ENCODE peak calls at places on chromosomes 6 and 20, in six cellular contexts. A is cardiac muscle cell, E is kidney, O is heart left ventricle, Q is brain microvascular endothelial cell, M is BE2C. V is an unnamed sample.

GRCh38 chr6:151807513-151808330 is at the start of gene ESR1:
- DNase-seq in A (peak; percentile 55), E (peak; percentile 74), O (no peak), Q (peak; percentile 15), M (no peak), V (peak; percentile 76)

GRCh38 chr6:78611097-78611625 is 256.2 kb upstream of the IRAK1BP1 start:
- DNase-seq in A (peak; percentile 27), E (no peak), O (no peak), Q (no peak), M (no peak), V (no peak)

GRCh38 chr6:85449818-85450577 is at the start of gene NT5E:
- DNase-seq in A (peak; percentile 76), E (peak; percentile 91), O (peak; percentile 82), Q (peak; percentile 63), M (peak; percentile 84), V (peak; percentile 75)

GRCh38 chr6:30227763-30228487 is 14.7 kb upstream of the TRIM26 start:
- DNase-seq in A (no peak), E (no peak), O (no peak), Q (no peak), M (no peak), V (no peak)

GRCh38 chr6:79040083-79040482 is 38.0 kb downstream of the PHIP start:
- DNase-seq in A (no peak), E (no peak), O (no peak), Q (peak; percentile 73), M (no peak), V (peak; percentile 51)

GRCh38 chr6:15430947-15431405 is 185.1 kb downstream of the JARID2 start:
- DNase-seq in A (no peak), E (no peak), O (no peak), Q (no peak), M (no peak), V (no peak)

GRCh38 chr20:24160563-24161355 is 172.2 kb upstream of the GGTLC1 start:
- DNase-seq in A (peak; percentile 53), E (no peak), O (no peak), Q (peak; percentile 72), M (peak; percentile 57), V (peak; percentile 61)

GRCh38 chr6:157203312-157203744 is 120.0 kb downstream of the TMEM242 start:
- DNase-seq in A (no peak), E (peak; percentile 28), O (no peak), Q (no peak), M (no peak), V (no peak)

GRCh38 chr6:15547379-15547778 is 115.4 kb downstream of the DTNBP1 start:
- DNase-seq in A (peak; percentile 6), E (no peak), O (no peak), Q (no peak), M (no peak), V (no peak)

GRCh38 chr20:3071610-3072529 is at the start of gene OXT:
- DNase-seq in A (no peak), E (peak; percentile 84), O (peak; percentile 80), Q (no peak), M (no peak), V (no peak)

GRCh38 chr6:37919417-37920157 is 100.1 kb downstream of the ZFAND3 start:
- DNase-seq in A (no peak), E (no peak), O (no peak), Q (peak; percentile 13), M (no peak), V (peak; percentile 69)

GRCh38 chr6:121480099-121480713 is 44.8 kb downstream of the GJA1 start:
- DNase-seq in A (no peak), E (no peak), O (no peak), Q (no peak), M (no peak), V (no peak)

GRCh38 chr6:157242791-157243190 is 80.5 kb downstream of the TMEM242 start:
- DNase-seq in A (no peak), E (no peak), O (no peak), Q (no peak), M (no peak), V (no peak)

GRCh38 chr20:60009826-60010616 is 51.8 kb downstream of the CDH26 start:
- DNase-seq in A (peak; percentile 40), E (no peak), O (no peak), Q (no peak), M (no peak), V (peak; percentile 3)
- TF ChIP-seq CTCF in A (peak; percentile 3), E (no peak), O (no peak), Q (no peak), M (peak; percentile 30), V (no peak)

DNA sequence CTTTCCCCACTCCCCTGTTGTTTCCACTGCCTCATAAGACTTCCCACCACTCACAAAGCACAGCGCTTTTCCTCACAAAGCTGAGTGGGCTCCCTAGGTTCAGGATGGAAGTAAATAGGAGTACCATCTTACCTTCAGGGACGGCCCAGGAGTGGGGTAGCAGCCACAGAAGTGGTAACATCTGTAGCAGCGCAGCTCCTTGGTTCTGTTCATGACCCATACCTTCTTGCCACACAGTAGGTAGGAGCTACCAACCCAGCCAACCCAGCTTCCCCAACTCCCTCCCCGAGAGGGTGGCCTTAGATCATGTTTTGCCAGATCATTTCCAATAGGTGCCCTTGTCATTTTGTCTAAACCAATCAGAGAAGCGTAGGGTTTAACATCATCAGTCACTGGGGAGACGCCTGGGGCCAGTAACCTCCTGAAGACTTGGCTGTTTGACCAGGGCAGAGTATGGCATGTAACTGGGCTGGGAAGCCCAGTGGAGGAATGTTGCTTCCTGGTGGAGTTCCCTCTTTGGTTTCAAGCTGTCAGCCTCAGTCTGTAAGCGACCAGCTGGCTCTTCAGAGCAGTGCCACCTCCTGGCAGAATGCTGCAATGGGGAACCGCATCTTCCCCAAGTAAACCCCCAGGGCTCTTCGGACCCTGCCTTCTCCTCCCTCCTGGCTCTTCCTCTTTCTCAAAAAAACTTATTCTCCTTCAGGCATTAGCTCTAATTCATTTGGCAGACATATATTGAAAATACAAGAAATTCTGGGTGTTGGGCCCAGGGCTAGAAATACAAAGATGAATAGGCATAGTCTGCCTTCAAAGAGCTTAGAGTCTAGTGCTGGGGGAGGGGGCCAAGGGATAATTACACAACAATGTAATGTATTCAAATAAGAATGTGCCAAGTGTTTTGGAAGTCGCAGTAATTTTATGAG is at the start of gene HLA-DMA:
- DNase-seq in A (peak; percentile 79), E (peak; percentile 92), O (peak; percentile 82), Q (peak; percentile 89), M (peak; percentile 52), V (peak; percentile 91)
- H3K4me3 ChIP-seq in A (no peak within 1 kb of the TSS), E (peak within 1 kb of the TSS; percentile 58), O (peak within 1 kb of the TSS; percentile 63), Q (no peak within 1 kb of the TSS), M (no peak within 1 kb of the TSS), V (no peak within 1 kb of the TSS)

DNA sequence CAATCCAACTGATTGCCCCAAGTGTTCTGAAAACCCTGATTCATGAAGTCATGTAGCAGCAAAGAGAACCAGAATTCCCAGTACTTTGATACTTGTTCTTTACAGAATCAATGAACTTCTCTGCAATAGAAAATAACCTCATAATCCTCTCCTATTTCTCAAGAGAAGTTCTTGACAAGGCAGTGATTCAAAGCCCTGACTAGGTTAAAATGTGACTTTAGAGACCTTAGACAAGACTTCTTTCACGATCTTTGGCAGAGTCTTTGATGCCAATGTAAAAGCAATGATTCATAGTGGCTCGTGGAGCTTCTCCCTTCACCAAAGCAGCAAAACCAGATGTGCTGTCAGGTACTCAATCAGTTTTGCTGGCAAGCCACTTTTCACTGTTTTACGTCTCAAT is 95.2 kb downstream of the CDK19 start:
- DNase-seq in A (no peak), E (no peak), O (no peak), Q (no peak), M (no peak), V (peak; percentile 40)
- TF ChIP-seq CTCF in A (no peak), E (no peak), O (no peak), Q (no peak), M (no peak), V (no peak)

DNA sequence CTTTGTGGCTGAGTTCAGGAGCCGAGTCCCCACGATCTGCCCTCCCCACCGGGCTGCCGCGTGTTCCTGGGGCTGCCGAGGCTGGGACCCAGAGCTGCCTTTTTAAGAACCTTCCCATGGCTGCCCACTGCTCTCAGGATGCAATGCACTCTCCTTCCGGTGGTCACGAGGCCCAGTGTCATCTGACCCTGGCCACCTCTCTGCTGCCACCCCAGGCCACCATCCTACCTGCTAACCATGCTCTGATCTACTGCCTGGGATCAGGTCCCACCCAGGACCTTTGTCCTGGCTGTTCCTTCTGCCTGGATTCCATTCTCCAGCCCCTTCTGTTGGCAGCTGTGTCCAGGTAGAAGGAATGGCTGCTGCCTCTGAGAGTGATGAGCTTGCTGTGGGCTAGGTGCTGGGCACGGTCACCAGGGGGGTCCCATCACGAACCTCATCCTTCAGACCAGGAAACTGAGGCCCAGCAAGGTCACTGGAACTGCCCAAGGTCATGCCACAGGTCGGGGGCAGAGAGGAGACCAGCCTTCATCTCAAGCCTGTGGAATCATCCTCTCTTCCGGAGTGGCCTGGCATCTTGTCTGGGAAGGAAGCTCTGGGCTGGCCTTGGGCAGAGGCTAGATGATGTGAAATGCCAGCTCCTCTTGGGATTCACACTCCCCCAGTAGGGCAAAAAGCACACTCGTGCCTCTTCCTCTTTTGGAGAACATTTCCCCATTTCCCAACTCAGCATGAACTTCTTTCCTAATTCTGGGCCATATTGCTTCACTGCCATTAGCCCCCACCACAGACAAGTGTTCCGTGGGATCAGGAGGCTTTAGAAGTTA is 20.5 kb downstream of the PCK1 start:
- DNase-seq in A (no peak), E (no peak), O (no peak), Q (no peak), M (no peak), V (no peak)
- H3K4me3 ChIP-seq in A (no peak overlapping the region), E (peak overlapping the region; percentile 21), O (no peak overlapping the region), Q (no peak overlapping the region), M (no peak overlapping the region), V (no peak overlapping the region)

DNA sequence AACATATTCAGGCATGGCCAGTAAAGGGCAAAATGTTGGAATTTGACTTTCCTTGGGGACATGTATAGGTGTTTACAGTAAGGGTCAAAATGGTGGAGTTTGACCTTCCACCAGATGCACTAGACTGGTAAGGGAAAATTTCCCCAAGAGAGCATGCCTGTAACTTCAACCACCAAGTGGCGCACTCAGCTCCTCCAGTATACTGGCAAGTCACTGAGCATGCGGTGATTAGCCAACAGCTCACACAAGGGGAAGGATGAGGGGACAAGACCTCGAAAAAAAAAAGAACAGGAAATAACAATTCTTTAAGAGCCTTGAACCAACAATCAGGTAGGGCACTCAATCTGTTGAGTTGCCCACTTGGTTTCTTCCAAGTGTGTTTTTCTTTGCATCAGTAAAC is 140.9 kb downstream of the EYS start:
- DNase-seq in A (no peak), E (no peak), O (no peak), Q (no peak), M (no peak), V (no peak)
- TF ChIP-seq CTCF in A (no peak), E (no peak), O (no peak), Q (no peak), M (peak; percentile 30), V (no peak)

GRCh38 chr20:58513580-58514285 is 1.5 kb downstream of the APCDD1L start:
- DNase-seq in A (no peak), E (no peak), O (no peak), Q (no peak), M (no peak), V (no peak)
- H3K4me3 ChIP-seq in A (no peak overlapping the region), E (peak overlapping the region; percentile 25), O (peak overlapping the region; percentile 37), Q (peak overlapping the region; percentile 66), M (no peak overlapping the region), V (peak overlapping the region; percentile 62)

DNA sequence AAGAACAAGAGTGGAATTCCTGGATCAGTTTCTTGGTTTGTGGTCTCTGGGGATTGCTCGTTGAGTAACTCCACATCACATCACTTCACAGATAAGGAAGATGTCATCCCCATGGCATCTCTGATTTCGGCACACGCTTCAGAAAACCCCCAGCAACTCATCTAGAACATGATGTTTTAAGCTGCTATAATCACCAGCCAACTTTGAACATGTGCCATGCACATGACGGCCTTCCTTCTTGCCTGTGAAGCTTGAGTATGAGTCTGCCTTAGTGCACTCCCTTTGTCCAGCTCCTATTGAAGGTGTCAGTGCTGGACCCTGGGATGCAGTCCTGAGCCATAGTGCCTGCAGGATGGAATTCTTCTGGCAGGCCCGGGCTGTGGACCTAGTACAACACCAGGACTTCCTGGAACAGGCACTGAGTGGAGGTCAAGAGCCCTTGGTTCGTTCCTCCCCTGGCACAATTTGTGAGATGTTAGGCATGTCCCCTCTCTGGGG is 231.5 kb upstream of the SUPT3H start:
- DNase-seq in A (no peak), E (no peak), O (no peak), Q (peak; percentile 92), M (no peak), V (peak; percentile 100)
- TF ChIP-seq CTCF in A (no peak), E (no peak), O (no peak), Q (no peak), M (no peak), V (no peak)

V was measured in fibroblast of mammary gland.